ENCODE peak calls at places on chromosomes 1 and 21, in four cellular contexts. Y is CD8-positive, alpha-beta memory T cell; J is small intestine; T is ELR. I is an unnamed sample.

GRCh38 chr1:201016211-201016651 is 7.3 kb downstream of the KIF21B start:
- DNase-seq in Y (no peak), J (peak), T (peak), I (peak)

GRCh38 chr21:16438761-16439160 is 709.0 kb downstream of the USP25 start:
- DNase-seq in Y (no peak), J (no peak), T (no peak), I (no peak)

GRCh38 chr1:12594966-12595838 is 22.8 kb downstream of the DHRS3 start:
- DNase-seq in Y (no peak), J (no peak), T (peak), I (no peak)

GRCh38 chr1:203120325-203121138 is 7.0 kb upstream of the ADORA1 start:
- DNase-seq in Y (no peak), J (no peak), T (no peak), I (no peak)

GRCh38 chr1:156471496-156472490 is 28.8 kb downstream of the MEF2D start:
- DNase-seq in Y (no peak), J (peak), T (no peak), I (no peak)

GRCh38 chr1:184075040-184076029 is 23.8 kb downstream of the TSEN15 start:
- DNase-seq in Y (no peak), J (peak), T (peak), I (peak)

GRCh38 chr1:10052347-10052746 is 19.6 kb downstream of the UBE4B start:
- DNase-seq in Y (no peak), J (no peak), T (no peak), I (no peak)

GRCh38 chr1:61585714-61586113 is 139.2 kb downstream of the TM2D1 start:
- DNase-seq in Y (no peak), J (peak), T (no peak), I (no peak)

GRCh38 chr1:165144757-165145397 is 211.6 kb downstream of the LMX1A start:
- DNase-seq in Y (no peak), J (peak), T (peak), I (peak)

GRCh38 chr1:228082975-228083870 is 715 bp downstream of the ARF1 start:
- DNase-seq in Y (no peak), J (peak), T (peak), I (peak)

GRCh38 chr1:205568135-205568468 is 63.6 kb downstream of the CDK18 start:
- DNase-seq in Y (no peak), J (no peak), T (no peak), I (peak)

GRCh38 chr1:14745815-14746214 is 147.3 kb downstream of the KAZN start:
- DNase-seq in Y (no peak), J (no peak), T (no peak), I (no peak)